ENCODE peak calls at places on chromosomes 5 and 9, in nine cellular contexts. One of them, this sample, is unnamed.

GRCh38 chr9:2725126-2725525 is 7.8 kb downstream of the KCNV2 start:
- DNase-seq in body of pancreas: no peak
- DNase-seq in cardiac fibroblast: no peak
- DNase-seq in PC-3: no peak
- DNase-seq in endothelial cell of umbilical vein: no peak
- DNase-seq in AG10803: no peak
- DNase-seq in foreskin fibroblast: no peak
- DNase-seq in cardiac muscle cell: no peak
- DNase-seq in brain microvascular endothelial cell: no peak
- DNase-seq in this sample: no peak

GRCh38 chr5:56176155-56176798 is 56.9 kb downstream of the ANKRD55 start:
- DNase-seq in cardiac fibroblast: peak
- DNase-seq in AG10803: peak
- DNase-seq in PC-3: no peak
- DNase-seq in brain microvascular endothelial cell: no peak
- DNase-seq in cardiac muscle cell: no peak
- DNase-seq in foreskin fibroblast: peak
- DNase-seq in body of pancreas: no peak
- DNase-seq in endothelial cell of umbilical vein: no peak
- DNase-seq in this sample: no peak

GRCh38 chr9:37902804-37903580 is 935 bp downstream of the SLC25A51 start:
- DNase-seq in AG10803: peak
- DNase-seq in body of pancreas: no peak
- DNase-seq in PC-3: peak
- DNase-seq in foreskin fibroblast: peak
- DNase-seq in endothelial cell of umbilical vein: peak
- DNase-seq in brain microvascular endothelial cell: peak
- DNase-seq in cardiac fibroblast: peak
- DNase-seq in cardiac muscle cell: no peak
- DNase-seq in this sample: no peak

GRCh38 chr5:158287643-158288228 is 428.8 kb upstream of the CLINT1 start:
- DNase-seq in cardiac muscle cell: no peak
- DNase-seq in PC-3: peak
- DNase-seq in AG10803: peak
- DNase-seq in body of pancreas: no peak
- DNase-seq in brain microvascular endothelial cell: peak
- DNase-seq in foreskin fibroblast: peak
- DNase-seq in endothelial cell of umbilical vein: peak
- DNase-seq in cardiac fibroblast: peak
- DNase-seq in this sample: peak

GRCh38 chr9:6048039-6048438 is 32.6 kb upstream of the RANBP6 start:
- DNase-seq in brain microvascular endothelial cell: no peak
- DNase-seq in cardiac fibroblast: no peak
- DNase-seq in AG10803: no peak
- DNase-seq in endothelial cell of umbilical vein: no peak
- DNase-seq in cardiac muscle cell: no peak
- DNase-seq in body of pancreas: no peak
- DNase-seq in PC-3: no peak
- DNase-seq in foreskin fibroblast: no peak
- DNase-seq in this sample: no peak

GRCh38 chr9:114004221-114004716 is 73.8 kb downstream of the AMBP start:
- DNase-seq in cardiac muscle cell: peak
- DNase-seq in endothelial cell of umbilical vein: peak
- DNase-seq in foreskin fibroblast: no peak
- DNase-seq in PC-3: no peak
- DNase-seq in brain microvascular endothelial cell: peak
- DNase-seq in AG10803: no peak
- DNase-seq in cardiac fibroblast: peak
- DNase-seq in body of pancreas: peak
- DNase-seq in this sample: no peak

GRCh38 chr9:88411471-88411870 is 23.2 kb downstream of the SPIN1 start:
- DNase-seq in brain microvascular endothelial cell: no peak
- DNase-seq in body of pancreas: no peak
- DNase-seq in endothelial cell of umbilical vein: no peak
- DNase-seq in PC-3: no peak
- DNase-seq in foreskin fibroblast: no peak
- DNase-seq in cardiac fibroblast: no peak
- DNase-seq in AG10803: no peak
- DNase-seq in cardiac muscle cell: no peak
- DNase-seq in this sample: no peak

GRCh38 chr9:120701248-120701647 is 13.0 kb downstream of the MEGF9 start:
- DNase-seq in foreskin fibroblast: no peak
- DNase-seq in endothelial cell of umbilical vein: no peak
- DNase-seq in brain microvascular endothelial cell: no peak
- DNase-seq in AG10803: no peak
- DNase-seq in cardiac fibroblast: peak
- DNase-seq in cardiac muscle cell: no peak
- DNase-seq in PC-3: no peak
- DNase-seq in body of pancreas: no peak
- DNase-seq in this sample: no peak

GRCh38 chr5:172200476-172200875 is 6.5 kb downstream of the EFCAB9 start:
- DNase-seq in body of pancreas: no peak
- DNase-seq in brain microvascular endothelial cell: no peak
- DNase-seq in AG10803: no peak
- DNase-seq in foreskin fibroblast: no peak
- DNase-seq in PC-3: no peak
- DNase-seq in cardiac muscle cell: no peak
- DNase-seq in cardiac fibroblast: no peak
- DNase-seq in endothelial cell of umbilical vein: no peak
- DNase-seq in this sample: no peak

GRCh38 chr9:121772600-121773285 is 121.3 kb downstream of the DAB2IP start:
- DNase-seq in cardiac fibroblast: no peak
- DNase-seq in brain microvascular endothelial cell: no peak
- DNase-seq in cardiac muscle cell: no peak
- DNase-seq in body of pancreas: peak
- DNase-seq in foreskin fibroblast: no peak
- DNase-seq in endothelial cell of umbilical vein: no peak
- DNase-seq in AG10803: no peak
- DNase-seq in PC-3: no peak
- DNase-seq in this sample: no peak

GRCh38 chr9:36436909-36437308 is 36.8 kb upstream of the RNF38 start:
- DNase-seq in PC-3: no peak
- DNase-seq in AG10803: peak
- DNase-seq in endothelial cell of umbilical vein: peak
- DNase-seq in foreskin fibroblast: peak
- DNase-seq in brain microvascular endothelial cell: no peak
- DNase-seq in body of pancreas: no peak
- DNase-seq in cardiac muscle cell: peak
- DNase-seq in cardiac fibroblast: peak
- DNase-seq in this sample: no peak

GRCh38 chr9:127778280-127779135 is at the start of gene SH2D3C:
- DNase-seq in body of pancreas: no peak
- DNase-seq in cardiac fibroblast: peak
- DNase-seq in cardiac muscle cell: peak
- DNase-seq in endothelial cell of umbilical vein: no peak
- DNase-seq in AG10803: no peak
- DNase-seq in PC-3: no peak
- DNase-seq in foreskin fibroblast: no peak
- DNase-seq in brain microvascular endothelial cell: no peak
- DNase-seq in this sample: no peak

GRCh38 chr5:149581192-149581861 is at the start of gene ARHGEF37:
- DNase-seq in brain microvascular endothelial cell: no peak
- DNase-seq in cardiac fibroblast: peak
- DNase-seq in AG10803: peak
- DNase-seq in PC-3: peak
- DNase-seq in endothelial cell of umbilical vein: peak
- DNase-seq in cardiac muscle cell: peak
- DNase-seq in body of pancreas: peak
- DNase-seq in foreskin fibroblast: peak
- DNase-seq in this sample: no peak

GRCh38 chr5:149153751-149154610 is 12.7 kb downstream of the ABLIM3 start:
- DNase-seq in endothelial cell of umbilical vein: no peak
- DNase-seq in body of pancreas: peak
- DNase-seq in AG10803: peak
- DNase-seq in PC-3: no peak
- DNase-seq in cardiac muscle cell: peak
- DNase-seq in cardiac fibroblast: peak
- DNase-seq in foreskin fibroblast: peak
- DNase-seq in brain microvascular endothelial cell: no peak
- DNase-seq in this sample: no peak

GRCh38 chr9:101628173-101628572 is 33.4 kb upstream of the PPP3R2 start:
- DNase-seq in AG10803: peak
- DNase-seq in cardiac muscle cell: peak
- DNase-seq in foreskin fibroblast: peak
- DNase-seq in PC-3: peak
- DNase-seq in brain microvascular endothelial cell: peak
- DNase-seq in endothelial cell of umbilical vein: no peak
- DNase-seq in cardiac fibroblast: no peak
- DNase-seq in body of pancreas: no peak
- DNase-seq in this sample: no peak

GRCh38 chr9:129069128-129069824 is 11.6 kb upstream of the DOLPP1 start:
- DNase-seq in brain microvascular endothelial cell: no peak
- DNase-seq in foreskin fibroblast: no peak
- DNase-seq in cardiac fibroblast: peak
- DNase-seq in endothelial cell of umbilical vein: no peak
- DNase-seq in cardiac muscle cell: peak
- DNase-seq in AG10803: no peak
- DNase-seq in body of pancreas: peak
- DNase-seq in PC-3: no peak
- DNase-seq in this sample: no peak

DNA sequence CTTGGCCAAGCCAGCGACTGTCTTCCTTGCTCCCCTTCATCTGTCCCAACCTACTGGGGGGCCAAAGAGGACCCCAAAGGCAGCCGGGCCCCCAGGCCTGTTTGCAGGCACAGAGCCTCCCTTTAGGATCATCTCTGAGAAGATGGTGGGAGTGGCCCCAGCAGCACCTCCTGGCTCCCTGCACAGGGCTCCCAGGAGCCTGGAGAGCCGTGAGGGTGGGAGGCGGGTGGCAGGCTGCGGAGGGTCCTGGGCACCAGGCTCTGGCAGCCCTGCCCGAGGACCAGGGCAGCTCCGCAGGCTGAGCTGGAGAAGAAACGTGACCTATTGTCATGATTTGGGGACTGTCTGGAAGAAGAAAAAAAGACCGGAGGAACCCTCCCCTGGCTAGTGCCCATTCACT is 33.4 kb downstream of the ASS1 start:
- DNase-seq in cardiac muscle cell: no peak
- DNase-seq in foreskin fibroblast: no peak
- DNase-seq in PC-3: no peak
- DNase-seq in brain microvascular endothelial cell: no peak
- DNase-seq in body of pancreas: no peak
- DNase-seq in cardiac fibroblast: no peak
- DNase-seq in endothelial cell of umbilical vein: no peak
- DNase-seq in AG10803: no peak
- DNase-seq in this sample: no peak
- H3K4me3 ChIP-seq in cardiac muscle cell: no peak
- H3K4me3 ChIP-seq in foreskin fibroblast: no peak
- H3K4me3 ChIP-seq in PC-3: no peak
- H3K4me3 ChIP-seq in brain microvascular endothelial cell: no peak
- H3K4me3 ChIP-seq in body of pancreas: no peak
- H3K4me3 ChIP-seq in cardiac fibroblast: no peak
- H3K4me3 ChIP-seq in endothelial cell of umbilical vein: no peak
- H3K4me3 ChIP-seq in AG10803: no peak
- H3K4me3 ChIP-seq in this sample: no peak

GRCh38 chr5:80077317-80077716 is 42.2 kb downstream of the THBS4 start:
- DNase-seq in PC-3: no peak
- DNase-seq in cardiac fibroblast: no peak
- DNase-seq in AG10803: no peak
- DNase-seq in foreskin fibroblast: no peak
- DNase-seq in brain microvascular endothelial cell: no peak
- DNase-seq in cardiac muscle cell: no peak
- DNase-seq in body of pancreas: no peak
- DNase-seq in endothelial cell of umbilical vein: no peak
- DNase-seq in this sample: no peak

GRCh38 chr5:80078921-80079320 is 43.8 kb downstream of the THBS4 start:
- DNase-seq in AG10803: no peak
- DNase-seq in PC-3: no peak
- DNase-seq in endothelial cell of umbilical vein: no peak
- DNase-seq in cardiac muscle cell: no peak
- DNase-seq in foreskin fibroblast: no peak
- DNase-seq in cardiac fibroblast: no peak
- DNase-seq in brain microvascular endothelial cell: no peak
- DNase-seq in body of pancreas: no peak
- DNase-seq in this sample: no peak

GRCh38 chr5:80082221-80082620 is 47.1 kb downstream of the THBS4 start:
- DNase-seq in body of pancreas: no peak
- DNase-seq in foreskin fibroblast: no peak
- DNase-seq in brain microvascular endothelial cell: no peak
- DNase-seq in cardiac fibroblast: no peak
- DNase-seq in endothelial cell of umbilical vein: no peak
- DNase-seq in AG10803: no peak
- DNase-seq in cardiac muscle cell: no peak
- DNase-seq in PC-3: no peak
- DNase-seq in this sample: no peak

GRCh38 chr5:80083115-80083890 is 48.2 kb downstream of the THBS4 start:
- DNase-seq in endothelial cell of umbilical vein: peak
- DNase-seq in foreskin fibroblast: peak
- DNase-seq in cardiac muscle cell: peak
- DNase-seq in brain microvascular endothelial cell: peak
- DNase-seq in cardiac fibroblast: peak
- DNase-seq in AG10803: peak
- DNase-seq in body of pancreas: peak
- DNase-seq in PC-3: peak
- DNase-seq in this sample: peak

GRCh38 chr5:80082731-80083114 is 47.6 kb downstream of the THBS4 start:
- DNase-seq in PC-3: peak
- DNase-seq in cardiac fibroblast: peak
- DNase-seq in cardiac muscle cell: peak
- DNase-seq in endothelial cell of umbilical vein: peak
- DNase-seq in foreskin fibroblast: peak
- DNase-seq in AG10803: peak
- DNase-seq in brain microvascular endothelial cell: peak
- DNase-seq in body of pancreas: peak
- DNase-seq in this sample: peak
- H3K4me3 ChIP-seq in PC-3: peak
- H3K4me3 ChIP-seq in cardiac fibroblast: no peak
- H3K4me3 ChIP-seq in cardiac muscle cell: no peak
- H3K4me3 ChIP-seq in endothelial cell of umbilical vein: no peak
- H3K4me3 ChIP-seq in foreskin fibroblast: peak
- H3K4me3 ChIP-seq in AG10803: peak
- H3K4me3 ChIP-seq in brain microvascular endothelial cell: no peak
- H3K4me3 ChIP-seq in body of pancreas: no peak
- H3K4me3 ChIP-seq in this sample: peak

DNA sequence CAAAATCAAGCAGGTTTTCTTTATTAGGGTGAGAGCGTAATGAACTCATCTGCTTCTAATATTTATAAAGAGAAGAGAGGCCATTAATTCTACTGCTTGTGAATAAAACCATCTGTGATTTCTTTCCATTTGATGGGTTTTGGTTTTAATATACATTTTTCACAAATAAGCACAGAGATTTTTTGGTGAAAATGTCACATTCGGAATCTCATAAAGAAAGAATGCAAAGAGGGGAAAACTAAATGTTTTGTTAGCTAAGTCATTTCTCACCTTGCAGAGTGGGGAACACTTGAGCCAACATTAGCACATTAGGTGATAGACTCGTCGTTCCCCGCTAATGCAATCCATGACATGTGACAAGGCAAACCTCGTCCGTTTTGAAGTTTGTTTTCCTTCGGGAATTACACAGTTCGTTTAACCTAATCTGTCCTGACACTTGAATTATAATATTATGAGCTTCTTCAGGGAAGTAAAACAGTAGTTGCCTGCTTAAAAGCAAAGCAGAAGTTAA is 95.9 kb upstream of the LMX1B start:
- DNase-seq in AG10803: peak
- DNase-seq in cardiac fibroblast: no peak
- DNase-seq in foreskin fibroblast: no peak
- DNase-seq in body of pancreas: no peak
- DNase-seq in PC-3: no peak
- DNase-seq in endothelial cell of umbilical vein: no peak
- DNase-seq in cardiac muscle cell: no peak
- DNase-seq in brain microvascular endothelial cell: no peak
- DNase-seq in this sample: peak
- H3K4me3 ChIP-seq in AG10803: peak
- H3K4me3 ChIP-seq in cardiac fibroblast: no peak
- H3K4me3 ChIP-seq in foreskin fibroblast: peak
- H3K4me3 ChIP-seq in body of pancreas: no peak
- H3K4me3 ChIP-seq in PC-3: peak
- H3K4me3 ChIP-seq in endothelial cell of umbilical vein: no peak
- H3K4me3 ChIP-seq in cardiac muscle cell: no peak
- H3K4me3 ChIP-seq in brain microvascular endothelial cell: no peak
- H3K4me3 ChIP-seq in this sample: peak

GRCh38 chr5:168126606-168127005 is 164.8 kb upstream of the WWC1 start:
- DNase-seq in endothelial cell of umbilical vein: no peak
- DNase-seq in PC-3: no peak
- DNase-seq in foreskin fibroblast: no peak
- DNase-seq in cardiac fibroblast: no peak
- DNase-seq in cardiac muscle cell: no peak
- DNase-seq in brain microvascular endothelial cell: no peak
- DNase-seq in AG10803: no peak
- DNase-seq in body of pancreas: no peak
- DNase-seq in this sample: no peak
- H3K4me3 ChIP-seq in endothelial cell of umbilical vein: no peak
- H3K4me3 ChIP-seq in PC-3: no peak
- H3K4me3 ChIP-seq in foreskin fibroblast: no peak
- H3K4me3 ChIP-seq in cardiac fibroblast: no peak
- H3K4me3 ChIP-seq in cardiac muscle cell: no peak
- H3K4me3 ChIP-seq in brain microvascular endothelial cell: no peak
- H3K4me3 ChIP-seq in AG10803: no peak
- H3K4me3 ChIP-seq in body of pancreas: no peak
- H3K4me3 ChIP-seq in this sample: no peak

This sample was measured in HFF-Myc.